ENCODE peak calls at places on chromosomes 16 and 17, in ten cellular contexts. T is amniotic stem cell; F is mesothelial cell of epicardium; O is stimulated activated CD8-positive, alpha-beta memory T cell treated with anti-CD3 and anti-CD28 coated beads, Interleukin-7, amount 100 ng/mL, for 24 hours; Y is GM23248; L is non-pigmented ciliary epithelial cell; J is T-cell; P is posterior cingulate gyrus; X is caudate nucleus; A is bronchial epithelial cell. K is an unnamed sample.

GRCh38 chr17:21177854-21178600 is 35.9 kb downstream of the TMEM11 start:
- DNase-seq in T (no peak), F (no peak), O (no peak), Y (no peak), L (no peak), J (no peak), P (no peak), X (no peak), A (no peak), K (no peak)

GRCh38 chr16:57993452-57993851 is 7.0 kb downstream of the ZNF319 start:
- DNase-seq in T (no peak), F (no peak), O (no peak), Y (no peak), L (no peak), J (no peak), P (no peak), X (no peak), A (peak; percentile 69), K (no peak)

GRCh38 chr16:26963109-26963508 is 103.6 kb upstream of the C16orf82 start:
- DNase-seq in T (no peak), F (no peak), O (no peak), Y (peak; percentile 53), L (no peak), J (peak; percentile 2), P (no peak), X (no peak), A (no peak), K (peak; percentile 26)

GRCh38 chr16:23754594-23755483 is at the start of gene CHP2:
- DNase-seq in T (no peak), F (no peak), O (no peak), Y (no peak), L (no peak), J (no peak), P (no peak), X (no peak), A (no peak), K (no peak)

GRCh38 chr17:71460943-71461342 is 659.9 kb upstream of the SOX9 start:
- DNase-seq in T (no peak), F (no peak), O (no peak), Y (peak; percentile 61), L (no peak), J (no peak), P (no peak), X (no peak), A (peak; percentile 28), K (peak; percentile 26)

GRCh38 chr17:73616120-73616872 is 27.9 kb downstream of the SDK2 start:
- DNase-seq in T (no peak), F (no peak), O (no peak), Y (no peak), L (no peak), J (no peak), P (no peak), X (no peak), A (no peak), K (no peak)

GRCh38 chr16:22614271-22614947 is 103.7 kb downstream of the NPIPB5 start:
- DNase-seq in T (no peak), F (no peak), O (no peak), Y (no peak), L (no peak), J (no peak), P (no peak), X (no peak), A (peak; percentile 77), K (no peak)

GRCh38 chr17:80485846-80486245 is 9.4 kb upstream of the NPTX1 start:
- DNase-seq in T (no peak), F (no peak), O (no peak), Y (no peak), L (no peak), J (no peak), P (no peak), X (no peak), A (no peak), K (no peak)

GRCh38 chr16:89822188-89823086 is 5.8 kb upstream of the SPIRE2 start:
- DNase-seq in T (no peak), F (no peak), O (no peak), Y (no peak), L (no peak), J (no peak), P (no peak), X (no peak), A (no peak), K (no peak)

GRCh38 chr16:8953064-8953463 is 10.6 kb downstream of the USP7 start:
- DNase-seq in T (no peak), F (no peak), O (no peak), Y (no peak), L (no peak), J (no peak), P (no peak), X (no peak), A (no peak), K (no peak)

GRCh38 chr16:87384162-87384999 is 805 bp upstream of the FBXO31 start:
- DNase-seq in T (no peak), F (peak; percentile 40), O (no peak), Y (peak; percentile 80), L (no peak), J (no peak), P (peak; percentile 48), X (no peak), A (no peak), K (no peak)

GRCh38 chr16:77406680-77407079 is 28.2 kb downstream of the ADAMTS18 start:
- DNase-seq in T (no peak), F (no peak), O (no peak), Y (peak; percentile 31), L (no peak), J (no peak), P (no peak), X (no peak), A (peak; percentile 7), K (no peak)

GRCh38 chr16:49632111-49632797 is 223.7 kb downstream of the ZNF423 start:
- DNase-seq in T (no peak), F (no peak), O (no peak), Y (no peak), L (no peak), J (no peak), P (no peak), X (no peak), A (no peak), K (no peak)

GRCh38 chr17:73941919-73942530 is 261.5 kb upstream of the RPL38 start:
- DNase-seq in T (no peak), F (no peak), O (no peak), Y (no peak), L (no peak), J (no peak), P (no peak), X (no peak), A (no peak), K (no peak)

GRCh38 chr16:30527635-30528178 is 1.3 kb upstream of the ZNF768 start:
- DNase-seq in T (no peak), F (no peak), O (no peak), Y (peak; percentile 50), L (no peak), J (peak; percentile 21), P (no peak), X (no peak), A (peak; percentile 90), K (no peak)

GRCh38 chr16:47565454-47565853 is 104.3 kb downstream of the PHKB start:
- DNase-seq in T (no peak), F (no peak), O (no peak), Y (peak; percentile 77), L (no peak), J (no peak), P (no peak), X (no peak), A (peak; percentile 65), K (peak; percentile 60)

GRCh38 chr17:68456529-68457167 is 648 bp downstream of the WIPI1 start:
- DNase-seq in T (peak; percentile 76), F (no peak), O (no peak), Y (peak; percentile 96), L (no peak), J (no peak), P (peak; percentile 66), X (no peak), A (peak; percentile 59), K (peak; percentile 90)

GRCh38 chr17:50601789-50602375 is 32.8 kb upstream of the ABCC3 start:
- DNase-seq in T (no peak), F (no peak), O (no peak), Y (no peak), L (no peak), J (no peak), P (no peak), X (no peak), A (no peak), K (no peak)

GRCh38 chr16:75074415-75074793 is 42.2 kb downstream of the LDHD start:
- DNase-seq in T (no peak), F (no peak), O (no peak), Y (no peak), L (no peak), J (no peak), P (no peak), X (no peak), A (no peak), K (no peak)

GRCh38 chr17:60060474-60060873 is 18.2 kb downstream of the HEATR6 start:
- DNase-seq in T (no peak), F (no peak), O (no peak), Y (no peak), L (no peak), J (no peak), P (no peak), X (no peak), A (no peak), K (no peak)

GRCh38 chr17:12047977-12048376 is 27.3 kb downstream of the MAP2K4 start:
- DNase-seq in T (no peak), F (no peak), O (no peak), Y (no peak), L (no peak), J (no peak), P (no peak), X (no peak), A (no peak), K (peak; percentile 14)

GRCh38 chr17:44219636-44220210 is at the start of gene UBTF:
- DNase-seq in T (no peak), F (peak; percentile 75), O (no peak), Y (peak; percentile 77), L (no peak), J (peak; percentile 78), P (no peak), X (peak; percentile 47), A (no peak), K (peak; percentile 43)

GRCh38 chr17:58531661-58532554 is 17.5 kb upstream of the MTMR4 start:
- DNase-seq in T (no peak), F (peak; percentile 37), O (no peak), Y (peak; percentile 79), L (no peak), J (peak; percentile 50), P (peak; percentile 73), X (no peak), A (peak; percentile 30), K (no peak)

GRCh38 chr16:84501077-84501735 is 3.3 kb downstream of the MEAK7 start:
- DNase-seq in T (no peak), F (no peak), O (no peak), Y (peak; percentile 84), L (no peak), J (no peak), P (no peak), X (no peak), A (peak; percentile 95), K (peak; percentile 35)

GRCh38 chr17:51013322-51013721 is 107.3 kb downstream of the SPAG9 start:
- DNase-seq in T (no peak), F (no peak), O (no peak), Y (no peak), L (no peak), J (no peak), P (no peak), X (no peak), A (no peak), K (no peak)

GRCh38 chr17:18038149-18038850 is 668 bp downstream of the ATPAF2 start:
- DNase-seq in T (no peak), F (no peak), O (no peak), Y (peak; percentile 51), L (no peak), J (no peak), P (no peak), X (no peak), A (peak; percentile 66), K (no peak)

GRCh38 chr17:65228287-65228686 is 91.1 kb downstream of the RGS9 start:
- DNase-seq in T (no peak), F (no peak), O (no peak), Y (no peak), L (no peak), J (no peak), P (no peak), X (no peak), A (no peak), K (no peak)

GRCh38 chr16:2473425-2473926 is 1.5 kb upstream of the TBC1D24 start:
- DNase-seq in T (no peak), F (no peak), O (no peak), Y (no peak), L (no peak), J (peak; percentile 24), P (no peak), X (no peak), A (no peak), K (no peak)